ENCODE peak calls at places on chromosome 22, in five cellular contexts. G is mammary epithelial cell; P is right atrium auricular region; Q is naive thymus-derived CD4-positive, alpha-beta T cell; J is iPS DF 6.9. K is an unnamed sample.

GRCh38 chr22:32775957-32776356 is 25.5 kb upstream of the TIMP3 start:
- DNase-seq in Q (no peak), P (no peak), G (no peak), J (peak; percentile 13), K (no peak)

GRCh38 chr22:43829448-43829821 is 17.3 kb upstream of the EFCAB6 start:
- DNase-seq in G (no peak), P (no peak), Q (no peak), J (no peak), K (no peak)

GRCh38 chr22:39873963-39874362 is 19.6 kb downstream of the ENTHD1 start:
- DNase-seq in J (no peak), G (peak; percentile 31), P (no peak), Q (no peak), K (no peak)

GRCh38 chr22:17260950-17261349 is 41.7 kb upstream of the ADA2 start:
- DNase-seq in J (no peak), G (no peak), Q (no peak), P (no peak), K (no peak)

GRCh38 chr22:25728064-25728463 is 13.9 kb upstream of the MYO18B start:
- DNase-seq in P (no peak), G (no peak), Q (no peak), J (no peak), K (no peak)

GRCh38 chr22:22099833-22100812 is 117.5 kb upstream of the TOP3B start:
- DNase-seq in Q (no peak), G (no peak), J (no peak), P (peak; percentile 36), K (no peak)

GRCh38 chr22:44244265-44244822 is 63.6 kb downstream of the PARVG start:
- DNase-seq in J (no peak), G (no peak), P (peak; percentile 18), Q (no peak), K (no peak)

GRCh38 chr22:22810018-22810427 is 77.6 kb upstream of the IGLL5 start:
- DNase-seq in G (no peak), J (peak; percentile 37), Q (peak; percentile 89), P (no peak), K (no peak)

GRCh38 chr22:43994416-43994815 is 29.7 kb upstream of the PARVB start:
- DNase-seq in Q (no peak), J (no peak), P (no peak), G (no peak), K (no peak)

GRCh38 chr22:35170716-35171697 is 86.3 kb upstream of the HMGXB4 start:
- DNase-seq in J (no peak), P (no peak), Q (no peak), G (peak; percentile 13), K (no peak)

GRCh38 chr22:32820131-32820882 is 18.8 kb downstream of the TIMP3 start:
- DNase-seq in P (no peak), J (no peak), Q (no peak), G (peak; percentile 66), K (no peak)

GRCh38 chr22:33380789-33381530 is 322.8 kb upstream of the SYN3 start:
- DNase-seq in J (no peak), G (peak; percentile 96), P (no peak), Q (no peak), K (no peak)

DNA sequence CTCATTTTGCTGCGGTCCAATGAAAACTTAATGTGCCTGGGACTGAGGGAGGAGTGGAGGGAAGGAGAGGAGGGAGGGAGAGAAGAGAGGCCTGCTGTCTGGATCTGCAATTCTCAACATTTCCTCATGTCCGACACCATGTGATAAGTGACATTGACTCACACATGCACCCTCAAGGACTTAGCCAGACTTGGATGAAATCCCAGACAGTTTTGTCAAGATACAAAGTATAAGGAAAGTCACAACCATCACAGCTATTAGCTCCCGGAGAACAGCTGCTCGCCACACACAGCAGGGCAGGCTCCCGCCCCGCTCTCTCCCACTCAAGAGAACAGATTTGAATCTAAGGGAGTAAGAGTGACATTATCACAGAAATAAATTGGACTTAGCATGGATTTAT is 5.5 kb downstream of the DNAL4 start:
- DNase-seq in J (no peak), P (peak; percentile 77), Q (no peak), G (peak; percentile 26), K (peak; percentile 26)
- H3K4me1 ChIP-seq in J (no peaks in the 10 kb centered on the region), P (peaks cover 62% of the 10 kb centered on the region), Q (peaks cover 4% of the 10 kb centered on the region), G (peaks cover 12% of the 10 kb centered on the region), K (peaks cover 5% of the 10 kb centered on the region)

GRCh38 chr22:29308148-29308790 is 1.8 kb downstream of the GAS2L1 start:
- DNase-seq in Q (no peak), G (peak; percentile 43), J (no peak), P (no peak), K (no peak)
- H3K4me3 ChIP-seq in Q (no peak overlapping the region), G (peak overlapping the region; percentile 80), J (no peak overlapping the region), P (peak overlapping the region; percentile 81), K (no peak overlapping the region)

GRCh38 chr22:28279888-28280287 is 360.8 kb upstream of the PITPNB start:
- DNase-seq in Q (no peak), J (no peak), P (no peak), G (no peak), K (no peak)

GRCh38 chr22:28282346-28282745 is 363.3 kb upstream of the PITPNB start:
- DNase-seq in P (no peak), G (peak; percentile 24), J (no peak), Q (no peak), K (no peak)

DNA sequence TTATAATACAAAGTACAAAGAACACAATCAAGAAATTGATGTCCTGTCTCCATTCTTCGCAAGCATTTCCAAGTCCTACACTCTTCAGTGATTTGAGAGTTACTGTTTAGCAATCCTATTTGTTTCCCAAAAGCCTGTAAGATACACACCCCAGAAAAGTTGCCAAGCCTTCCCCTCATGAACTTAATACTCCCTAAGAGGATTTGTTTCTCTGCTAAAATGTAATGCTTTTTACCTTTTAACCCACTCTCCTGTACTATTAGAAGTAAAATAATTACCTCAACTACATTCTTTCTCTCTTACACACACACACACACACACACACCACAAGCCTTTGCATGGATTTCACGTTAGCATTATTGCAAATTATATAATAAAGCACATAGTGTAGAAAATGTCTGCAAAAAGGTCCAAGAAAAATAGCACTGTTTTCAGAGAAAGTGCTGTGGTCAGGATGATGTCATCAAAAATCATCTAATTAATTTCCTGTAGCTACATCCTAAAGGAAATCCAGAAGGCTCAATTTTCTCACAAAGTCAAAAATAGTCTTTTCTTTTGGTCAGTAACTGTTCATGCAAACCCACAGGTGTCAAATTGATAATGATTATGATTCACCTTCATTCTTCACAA is 364.1 kb upstream of the PITPNB start:
- DNase-seq in Q (no peak), G (peak; percentile 38), J (no peak), P (no peak), K (no peak)
- H3K27ac ChIP-seq in Q (no peak overlapping the region), G (no peak overlapping the region), J (no peak overlapping the region), P (no peak overlapping the region), K (no peak overlapping the region)

GRCh38 chr22:27242111-27242436 is 559.5 kb downstream of the MN1 start:
- DNase-seq in P (no peak), Q (no peak), J (no peak), G (no peak), K (no peak)
- H3K4me1 ChIP-seq in P (peaks cover 26% of the 10 kb centered on the region), Q (no peaks in the 10 kb centered on the region), J (no peaks in the 10 kb centered on the region), G (peaks cover 12% of the 10 kb centered on the region), K (no peaks in the 10 kb centered on the region)

K was measured in colonic mucosa.